ENCODE peak calls at places on chromosomes 6 and 20, in five cellular contexts. C is stomach, J is neural progenitor cell, M is endodermal cell, A is mammary epithelial cell. D is an unnamed sample.

GRCh38 chr20:26208296-26209091 is 511.8 kb upstream of the ZNF337 start:
- DNase-seq in C (no peak), J (peak; percentile 81), M (peak; percentile 84), A (peak; percentile 2), D (no peak)

GRCh38 chr20:17832236-17832635 is 132.5 kb downstream of the BANF2 start:
- DNase-seq in C (no peak), J (no peak), M (no peak), A (no peak), D (no peak)

GRCh38 chr20:6026051-6026450 is 27.8 kb downstream of the LRRN4 start:
- DNase-seq in C (no peak), J (no peak), M (no peak), A (peak; percentile 65), D (no peak)

GRCh38 chr6:142386657-142387056 is 84.8 kb downstream of the ADGRG6 start:
- DNase-seq in C (no peak), J (no peak), M (no peak), A (no peak), D (no peak)

GRCh38 chr20:46438156-46438750 is 31.8 kb upstream of the ELMO2 start:
- DNase-seq in C (no peak), J (peak; percentile 65), M (peak; percentile 59), A (peak; percentile 31), D (no peak)

GRCh38 chr20:49377326-49377725 is 99.5 kb upstream of the ZNFX1 start:
- DNase-seq in C (no peak), J (no peak), M (no peak), A (no peak), D (no peak)

GRCh38 chr20:53413188-53413631 is 180.4 kb downstream of the ZNF217 start:
- DNase-seq in C (peak; percentile 73), J (peak; percentile 67), M (peak; percentile 96), A (no peak), D (no peak)

GRCh38 chr6:146847426-146847825 is 248.7 kb downstream of the ADGB start:
- DNase-seq in C (no peak), J (no peak), M (no peak), A (no peak), D (no peak)

GRCh38 chr6:133466666-133467065 is 225.5 kb downstream of the EYA4 start:
- DNase-seq in C (no peak), J (no peak), M (no peak), A (no peak), D (no peak)

GRCh38 chr6:24859608-24860007 is 60.9 kb upstream of the ARMH2 start:
- DNase-seq in C (no peak), J (no peak), M (no peak), A (no peak), D (no peak)

GRCh38 chr6:154962751-154963150 is 32.4 kb upstream of the TIAM2 start:
- DNase-seq in C (no peak), J (no peak), M (no peak), A (peak; percentile 62), D (no peak)

GRCh38 chr20:52593634-52594033 is 378.5 kb upstream of the TSHZ2 start:
- DNase-seq in C (no peak), J (no peak), M (no peak), A (no peak), D (no peak)

GRCh38 chr6:27867051-27867940 is 44.9 kb downstream of the OR2B2 start:
- DNase-seq in C (peak; percentile 82), J (peak; percentile 84), M (peak; percentile 96), A (peak; percentile 66), D (peak; percentile 27)

GRCh38 chr6:170167657-170168159 is 123.2 kb downstream of the DLL1 start:
- DNase-seq in C (peak; percentile 58), J (no peak), M (no peak), A (no peak), D (no peak)

GRCh38 chr6:70479236-70479635 is 65.9 kb downstream of the FAM135A start:
- DNase-seq in C (no peak), J (peak; percentile 35), M (no peak), A (no peak), D (no peak)

GRCh38 chr20:689947-690346 is 14.3 kb upstream of the SCRT2 start:
- DNase-seq in C (no peak), J (no peak), M (no peak), A (no peak), D (no peak)

GRCh38 chr6:130211697-130212096 is 11.1 kb downstream of the SAMD3 start:
- DNase-seq in C (no peak), J (no peak), M (no peak), A (no peak), D (no peak)

GRCh38 chr20:62063981-62064787 is 1.5 kb downstream of the TAF4 start:
- DNase-seq in C (peak; percentile 72), J (peak; percentile 62), M (peak; percentile 85), A (peak; percentile 3), D (no peak)

GRCh38 chr6:25659633-25660368 is 7.8 kb downstream of the SCGN start:
- DNase-seq in C (no peak), J (no peak), M (no peak), A (no peak), D (no peak)

GRCh38 chr6:74091794-74092157 is 395.8 kb downstream of the CD109 start:
- DNase-seq in C (no peak), J (no peak), M (no peak), A (no peak), D (no peak)

GRCh38 chr6:24524801-24525200 is 30.0 kb downstream of the ALDH5A1 start:
- DNase-seq in C (no peak), J (peak; percentile 70), M (peak; percentile 73), A (peak; percentile 33), D (no peak)

GRCh38 chr6:35664945-35665344 is 23.8 kb downstream of the FKBP5 start:
- DNase-seq in C (no peak), J (no peak), M (no peak), A (no peak), D (no peak)

GRCh38 chr6:6712979-6713514 is 124.5 kb downstream of the LY86 start:
- DNase-seq in C (no peak), J (no peak), M (no peak), A (no peak), D (no peak)

GRCh38 chr6:83707829-83708545 is 914 bp downstream of the SNAP91 start:
- DNase-seq in C (no peak), J (peak; percentile 73), M (peak; percentile 82), A (no peak), D (no peak)

GRCh38 chr20:4585104-4585753 is 136.5 kb upstream of the PRND start:
- DNase-seq in C (no peak), J (no peak), M (no peak), A (peak; percentile 68), D (no peak)

GRCh38 chr6:42043787-42044475 is 6.4 kb upstream of the TAF8 start:
- DNase-seq in C (peak; percentile 85), J (peak; percentile 92), M (peak; percentile 98), A (peak; percentile 76), D (peak; percentile 55)

GRCh38 chr6:110356778-110357177 is 1.4 kb downstream of the METTL24 start:
- DNase-seq in C (no peak), J (no peak), M (peak; percentile 57), A (no peak), D (no peak)
- H3K4me1 ChIP-seq in C (peaks cover 12% of the 10 kb centered on the region), J (peaks cover 76% of the 10 kb centered on the region), M (peaks cover 6% of the 10 kb centered on the region), A (no peaks in the 10 kb centered on the region), D (no peaks in the 10 kb centered on the region)

DNA sequence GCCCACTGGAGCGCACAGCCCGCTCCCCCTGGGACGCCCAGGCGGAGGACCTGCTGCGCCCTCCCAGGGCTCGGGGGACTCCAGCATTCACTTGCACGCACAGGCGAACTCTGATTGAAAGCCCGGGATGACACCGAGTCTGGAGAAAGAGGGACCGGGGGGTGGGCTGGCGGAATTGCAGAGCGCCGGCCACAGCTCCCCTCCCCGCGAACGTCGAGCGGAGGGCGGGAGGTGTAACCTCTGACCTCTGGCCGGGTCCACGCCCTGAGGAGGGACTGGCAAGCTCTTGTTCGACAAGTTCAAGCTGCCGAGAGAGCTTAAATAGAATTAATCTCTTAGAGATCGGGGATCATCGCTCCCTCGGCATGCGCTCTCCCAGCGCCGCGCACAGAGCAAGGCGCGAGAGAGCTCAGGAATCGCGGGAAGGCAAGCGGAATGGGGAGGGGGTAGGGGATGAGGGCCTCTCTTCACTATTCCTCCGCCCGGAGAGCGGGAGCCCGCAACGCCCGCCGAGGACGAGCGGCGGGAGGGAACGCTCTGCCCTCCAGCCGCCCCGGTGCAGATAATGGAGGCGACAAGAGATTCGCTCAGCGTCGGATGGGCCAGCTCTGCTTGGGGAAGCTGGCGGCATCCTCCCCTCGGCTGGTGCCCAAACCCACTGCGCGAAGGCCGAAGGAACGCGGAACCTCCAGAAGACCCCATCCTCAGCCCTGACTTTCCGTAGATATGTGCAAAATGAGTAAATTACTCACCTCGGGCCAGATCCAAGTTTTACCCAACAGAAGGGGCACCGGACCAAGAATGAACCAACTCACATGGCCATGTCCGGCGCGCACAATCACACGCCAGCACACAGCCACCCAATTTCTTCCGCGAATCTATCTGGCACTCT is 761 bp upstream of the NR2E1 start:
- DNase-seq in C (no peak), J (peak; percentile 75), M (peak; percentile 81), A (no peak), D (no peak)
- H3K4me3 ChIP-seq in C (peak overlapping the region; percentile 29), J (peak overlapping the region; percentile 42), M (peak overlapping the region; percentile 73), A (no peak overlapping the region), D (peak overlapping the region; percentile 27)

GRCh38 chr6:79215233-79215824 is 19.2 kb downstream of the HMGN3 start:
- DNase-seq in C (no peak), J (peak; percentile 75), M (no peak), A (no peak), D (no peak)

GRCh38 chr6:79212859-79213258 is 21.6 kb downstream of the HMGN3 start:
- DNase-seq in C (no peak), J (no peak), M (no peak), A (no peak), D (no peak)
- TF ChIP-seq CTCF in C (no peak), J (no peak), M (peak; percentile 45), A (no peak), D (no peak)

GRCh38 chr6:110179406-110180227 is at the start of gene WASF1:
- DNase-seq in C (peak; percentile 93), J (peak; percentile 98), M (peak; percentile 99), A (peak; percentile 98), D (peak; percentile 91)

GRCh38 chr6:110180228-110181008 is at the start of gene CDC40:
- DNase-seq in C (peak; percentile 50), J (peak; percentile 77), M (peak; percentile 85), A (no peak), D (peak; percentile 42)

GRCh38 chr6:110183292-110183691 is 3.1 kb downstream of the CDC40 start:
- DNase-seq in C (no peak), J (no peak), M (no peak), A (no peak), D (no peak)

GRCh38 chr6:110178626-110179405 is 654 bp downstream of the WASF1 start:
- DNase-seq in C (peak; percentile 29), J (peak; percentile 81), M (peak; percentile 76), A (peak; percentile 77), D (peak; percentile 11)

GRCh38 chr6:110181131-110182027 is 1.2 kb downstream of the CDC40 start:
- DNase-seq in C (no peak), J (no peak), M (no peak), A (peak; percentile 1), D (no peak)
- H3K4me1 ChIP-seq in C (peaks cover 32% of the 10 kb centered on the region), J (peaks cover 24% of the 10 kb centered on the region), M (no peaks in the 10 kb centered on the region), A (peaks cover 13% of the 10 kb centered on the region), D (peaks cover 48% of the 10 kb centered on the region)

DNA sequence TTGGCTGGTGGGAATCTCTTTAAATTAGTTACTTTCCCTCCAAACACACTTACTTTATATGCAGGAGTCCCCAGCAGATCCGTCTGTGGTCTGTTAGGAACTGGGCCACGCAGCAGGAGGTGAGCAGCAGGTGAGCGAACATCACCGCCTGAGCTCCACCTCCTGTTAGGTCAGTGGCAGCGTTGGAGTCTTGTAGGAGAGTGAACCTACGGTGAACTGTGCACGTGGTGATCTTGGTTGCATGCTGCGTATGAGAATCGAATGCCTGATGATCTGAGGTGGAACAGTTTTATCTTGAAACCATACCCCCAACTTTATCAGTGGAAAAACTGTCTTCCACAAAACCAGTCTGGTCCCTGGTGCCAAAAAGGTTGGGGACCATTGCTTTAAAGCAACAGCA is 5.0 kb downstream of the SERPINB6 start:
- DNase-seq in C (no peak), J (no peak), M (peak; percentile 73), A (no peak), D (no peak)
- H3K4me3 ChIP-seq in C (no peak overlapping the region), J (no peak overlapping the region), M (no peak overlapping the region), A (no peak overlapping the region), D (no peak overlapping the region)